ENCODE peak calls at places on chromosome 1, in eight cellular contexts. V, S, G, E, X, J, N and R are unnamed samples.

GRCh38 chr1:214453109-214453722 is 98.2 kb downstream of the PTPN14 start:
- DNase-seq in N (no peak), E (no peak), J (no peak), X (no peak), G (no peak), S (no peak), V (no peak), R (no peak)

GRCh38 chr1:214303106-214303505 is 22.1 kb downstream of the SMYD2 start:
- DNase-seq in E (no peak), V (no peak), G (no peak), S (no peak), J (no peak), X (no peak), N (no peak), R (no peak)

GRCh38 chr1:200035397-200035955 is 8.0 kb downstream of the NR5A2 start:
- DNase-seq in X (no peak), V (no peak), G (no peak), S (no peak), J (no peak), N (no peak), E (no peak), R (no peak)

GRCh38 chr1:203477748-203478147 is 2.1 kb downstream of the PRELP start:
- DNase-seq in S (no peak), G (no peak), X (no peak), N (no peak), V (no peak), E (no peak), J (no peak), R (no peak)

GRCh38 chr1:46617108-46617694 is 590 bp upstream of the MOB3C start:
- DNase-seq in N (no peak), V (no peak), S (no peak), J (no peak), X (no peak), G (no peak), E (no peak), R (no peak)

GRCh38 chr1:221840511-221841243 is 98.8 kb upstream of the DUSP10 start:
- DNase-seq in E (no peak), V (no peak), G (no peak), J (no peak), X (no peak), N (no peak), S (no peak), R (no peak)

GRCh38 chr1:19824541-19824940 is 9.5 kb upstream of the RNF186 start:
- DNase-seq in J (no peak), X (no peak), S (no peak), G (no peak), E (no peak), N (no peak), V (no peak), R (no peak)

GRCh38 chr1:117803318-117803717 is 126.1 kb downstream of the GDAP2 start:
- DNase-seq in J (no peak), N (no peak), V (no peak), S (no peak), G (no peak), E (no peak), X (no peak), R (no peak)